ENCODE peak calls at places on chromosomes 12 and 14, in seven cellular contexts. One of them, this sample, is unnamed.

GRCh38 chr12:105253882-105254513 is 18.0 kb upstream of the APPL2 start:
- DNase-seq in body of pancreas: no peak
- DNase-seq in psoas muscle: no peak
- DNase-seq in A549: peak; percentile 60
- DNase-seq in fibroblast of lung: peak; percentile 61
- DNase-seq in brain microvascular endothelial cell: peak; percentile 61
- DNase-seq in ovary: no peak
- DNase-seq in this sample: no peak

GRCh38 chr14:61388173-61388975 is 67.0 kb downstream of the PRKCH start:
- DNase-seq in body of pancreas: no peak
- DNase-seq in psoas muscle: no peak
- DNase-seq in A549: no peak
- DNase-seq in fibroblast of lung: no peak
- DNase-seq in brain microvascular endothelial cell: no peak
- DNase-seq in ovary: no peak
- DNase-seq in this sample: no peak

GRCh38 chr12:124308741-124309140 is 13.8 kb downstream of the RFLNA start:
- DNase-seq in body of pancreas: no peak
- DNase-seq in psoas muscle: no peak
- DNase-seq in A549: no peak
- DNase-seq in fibroblast of lung: no peak
- DNase-seq in brain microvascular endothelial cell: no peak
- DNase-seq in ovary: no peak
- DNase-seq in this sample: no peak

GRCh38 chr12:53402871-53403270 is 20.8 kb upstream of the AMHR2 start:
- DNase-seq in body of pancreas: no peak
- DNase-seq in psoas muscle: no peak
- DNase-seq in A549: no peak
- DNase-seq in fibroblast of lung: no peak
- DNase-seq in brain microvascular endothelial cell: no peak
- DNase-seq in ovary: peak; percentile 35
- DNase-seq in this sample: no peak

GRCh38 chr12:103273645-103274044 is 222.1 kb downstream of the C12orf42 start:
- DNase-seq in body of pancreas: no peak
- DNase-seq in psoas muscle: no peak
- DNase-seq in A549: no peak
- DNase-seq in fibroblast of lung: no peak
- DNase-seq in brain microvascular endothelial cell: no peak
- DNase-seq in ovary: no peak
- DNase-seq in this sample: no peak

GRCh38 chr14:64761441-64762043 is 57.3 kb downstream of the PLEKHG3 start:
- DNase-seq in body of pancreas: peak; percentile 61
- DNase-seq in psoas muscle: peak; percentile 19
- DNase-seq in A549: no peak
- DNase-seq in fibroblast of lung: no peak
- DNase-seq in brain microvascular endothelial cell: peak; percentile 15
- DNase-seq in ovary: peak; percentile 54
- DNase-seq in this sample: no peak

GRCh38 chr12:122845865-122846621 is 10.8 kb downstream of the HIP1R start:
- DNase-seq in body of pancreas: no peak
- DNase-seq in psoas muscle: no peak
- DNase-seq in A549: no peak
- DNase-seq in fibroblast of lung: no peak
- DNase-seq in brain microvascular endothelial cell: no peak
- DNase-seq in ovary: no peak
- DNase-seq in this sample: no peak

GRCh38 chr12:54018608-54018984 is 9.6 kb upstream of the HOXC6 start:
- DNase-seq in body of pancreas: no peak
- DNase-seq in psoas muscle: peak; percentile 70
- DNase-seq in A549: no peak
- DNase-seq in fibroblast of lung: no peak
- DNase-seq in brain microvascular endothelial cell: no peak
- DNase-seq in ovary: peak; percentile 87
- DNase-seq in this sample: no peak

GRCh38 chr14:47332099-47332498 is 343.3 kb downstream of the MDGA2 start:
- DNase-seq in body of pancreas: no peak
- DNase-seq in psoas muscle: no peak
- DNase-seq in A549: no peak
- DNase-seq in fibroblast of lung: no peak
- DNase-seq in brain microvascular endothelial cell: no peak
- DNase-seq in ovary: no peak
- DNase-seq in this sample: no peak

GRCh38 chr12:124488520-124488919 is 78.9 kb downstream of the NCOR2 start:
- DNase-seq in body of pancreas: peak; percentile 76
- DNase-seq in psoas muscle: peak; percentile 19
- DNase-seq in A549: no peak
- DNase-seq in fibroblast of lung: no peak
- DNase-seq in brain microvascular endothelial cell: no peak
- DNase-seq in ovary: no peak
- DNase-seq in this sample: no peak

DNA sequence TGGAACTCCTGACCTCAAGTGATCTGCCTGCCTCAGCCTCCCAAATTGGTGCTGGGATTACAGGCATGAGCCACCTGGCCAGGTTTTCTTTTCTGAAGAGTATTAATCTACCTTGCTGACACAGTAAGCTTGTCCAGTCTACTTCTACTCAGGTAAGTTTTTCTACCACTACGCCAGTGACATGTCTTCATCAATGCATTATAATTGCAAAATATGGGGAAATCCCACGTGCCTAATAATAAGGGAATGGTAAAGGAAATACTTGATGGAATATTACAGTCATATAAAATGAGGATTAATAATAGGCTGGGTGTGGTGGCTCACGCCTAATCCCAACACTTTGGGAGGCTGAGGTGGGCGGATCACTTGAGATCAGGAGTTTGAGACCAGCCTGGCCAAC is 62.3 kb downstream of the RAB35 start:
- DNase-seq in body of pancreas: no peak
- DNase-seq in psoas muscle: no peak
- DNase-seq in A549: no peak
- DNase-seq in fibroblast of lung: no peak
- DNase-seq in brain microvascular endothelial cell: no peak
- DNase-seq in ovary: no peak
- DNase-seq in this sample: no peak
- H3K27ac ChIP-seq in body of pancreas: no peak overlapping the region
- H3K27ac ChIP-seq in psoas muscle: no peak overlapping the region
- H3K27ac ChIP-seq in A549: peak overlapping the region; percentile 43
- H3K27ac ChIP-seq in fibroblast of lung: no peak overlapping the region
- H3K27ac ChIP-seq in brain microvascular endothelial cell: no peak overlapping the region
- H3K27ac ChIP-seq in ovary: no peak overlapping the region
- H3K27ac ChIP-seq in this sample: no peak overlapping the region

GRCh38 chr12:113297621-113298471 is 37.1 kb downstream of the SLC8B1 start:
- DNase-seq in body of pancreas: no peak
- DNase-seq in psoas muscle: peak; percentile 14
- DNase-seq in A549: no peak
- DNase-seq in fibroblast of lung: no peak
- DNase-seq in brain microvascular endothelial cell: no peak
- DNase-seq in ovary: no peak
- DNase-seq in this sample: no peak
- H3K4me3 ChIP-seq in body of pancreas: no peak overlapping the region
- H3K4me3 ChIP-seq in psoas muscle: no peak overlapping the region
- H3K4me3 ChIP-seq in A549: no peak overlapping the region
- H3K4me3 ChIP-seq in fibroblast of lung: no peak overlapping the region
- H3K4me3 ChIP-seq in brain microvascular endothelial cell: no peak overlapping the region
- H3K4me3 ChIP-seq in ovary: no peak overlapping the region
- H3K4me3 ChIP-seq in this sample: no peak overlapping the region

GRCh38 chr12:71731439-71732356 is 23.0 kb upstream of the RAB21 start:
- DNase-seq in body of pancreas: no peak
- DNase-seq in psoas muscle: no peak
- DNase-seq in A549: peak; percentile 36
- DNase-seq in fibroblast of lung: peak; percentile 15
- DNase-seq in brain microvascular endothelial cell: peak; percentile 31
- DNase-seq in ovary: no peak
- DNase-seq in this sample: no peak
- TF ChIP-seq CTCF in body of pancreas: no peak
- TF ChIP-seq CTCF in psoas muscle: no peak
- TF ChIP-seq CTCF in A549: no peak
- TF ChIP-seq CTCF in fibroblast of lung: no peak
- TF ChIP-seq CTCF in brain microvascular endothelial cell: no peak
- TF ChIP-seq CTCF in ovary: no peak
- TF ChIP-seq CTCF in this sample: no peak

GRCh38 chr12:56338643-56339422 is at the start of gene IL23A:
- DNase-seq in body of pancreas: no peak
- DNase-seq in psoas muscle: no peak
- DNase-seq in A549: no peak
- DNase-seq in fibroblast of lung: no peak
- DNase-seq in brain microvascular endothelial cell: no peak
- DNase-seq in ovary: no peak
- DNase-seq in this sample: no peak
- H3K27ac ChIP-seq in body of pancreas: no peak within 1 kb of the TSS
- H3K27ac ChIP-seq in psoas muscle: no peak within 1 kb of the TSS
- H3K27ac ChIP-seq in A549: no peak within 1 kb of the TSS
- H3K27ac ChIP-seq in fibroblast of lung: no peak within 1 kb of the TSS
- H3K27ac ChIP-seq in brain microvascular endothelial cell: no peak within 1 kb of the TSS
- H3K27ac ChIP-seq in ovary: no peak within 1 kb of the TSS
- H3K27ac ChIP-seq in this sample: no peak within 1 kb of the TSS

DNA sequence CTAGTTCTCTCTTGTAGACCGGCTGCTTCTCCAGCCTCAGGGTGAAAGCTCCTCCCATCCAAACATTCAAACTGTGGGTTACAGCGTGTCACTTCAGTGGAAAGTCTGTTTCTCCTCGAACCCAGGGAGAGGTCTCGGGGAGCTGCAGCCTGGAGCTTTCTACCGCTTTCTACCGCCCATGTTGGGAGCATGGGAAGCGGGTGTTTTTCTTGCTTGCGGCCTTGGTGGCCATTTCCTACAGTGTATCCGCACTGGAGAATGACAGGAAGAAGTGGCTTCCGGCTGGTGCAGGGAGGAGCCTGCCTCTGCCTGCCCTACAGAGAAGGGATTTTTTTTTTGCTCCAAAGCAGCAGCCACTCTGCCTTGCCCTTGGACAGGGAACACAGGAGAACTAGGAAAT is 21.2 kb downstream of the ZFP36L1 start:
- DNase-seq in body of pancreas: no peak
- DNase-seq in psoas muscle: no peak
- DNase-seq in A549: no peak
- DNase-seq in fibroblast of lung: no peak
- DNase-seq in brain microvascular endothelial cell: no peak
- DNase-seq in ovary: no peak
- DNase-seq in this sample: no peak
- H3K4me3 ChIP-seq in body of pancreas: no peak overlapping the region
- H3K4me3 ChIP-seq in psoas muscle: no peak overlapping the region
- H3K4me3 ChIP-seq in A549: no peak overlapping the region
- H3K4me3 ChIP-seq in fibroblast of lung: no peak overlapping the region
- H3K4me3 ChIP-seq in brain microvascular endothelial cell: no peak overlapping the region
- H3K4me3 ChIP-seq in ovary: no peak overlapping the region
- H3K4me3 ChIP-seq in this sample: no peak overlapping the region